ENCODE peak calls at places on chromosomes 3 and 15, in six cellular contexts. V is adrenal gland, X is K562, H is sigmoid colon, Y is uterus, I is IMR-90. T is an unnamed sample.
A peak's percentile ranks its signal among the peaks of the same experiment; 100 is the strongest.

GRCh38 chr15:101239724-101240136 is 12.1 kb downstream of the CHSY1 start:
- DNase-seq in V (no peak), X (no peak), H (no peak), Y (no peak), I (no peak), T (no peak)

GRCh38 chr15:25708391-25708790 is 154.7 kb downstream of the ATP10A start:
- DNase-seq in V (no peak), X (no peak), H (peak; percentile 34), Y (no peak), I (no peak), T (peak; percentile 25)

GRCh38 chr3:62361824-62362223 is 11.5 kb downstream of the FEZF2 start:
- DNase-seq in V (no peak), X (peak; percentile 15), H (no peak), Y (no peak), I (no peak), T (no peak)

GRCh38 chr15:48388017-48388936 is 57.0 kb downstream of the DUT start:
- DNase-seq in V (no peak), X (no peak), H (no peak), Y (no peak), I (peak; percentile 37), T (no peak)

GRCh38 chr3:154310840-154311239 is 13.4 kb downstream of the DHX36 start:
- DNase-seq in V (no peak), X (no peak), H (no peak), Y (no peak), I (peak; percentile 54), T (no peak)

GRCh38 chr15:71153823-71154524 is 38.7 kb downstream of the THSD4 start:
- DNase-seq in V (no peak), X (no peak), H (no peak), Y (no peak), I (no peak), T (no peak)

GRCh38 chr3:153221748-153222162 is 59.7 kb downstream of the RAP2B start:
- DNase-seq in V (peak; percentile 70), X (peak; percentile 32), H (peak; percentile 80), Y (peak; percentile 24), I (peak; percentile 99), T (peak; percentile 26)

GRCh38 chr3:11907667-11908660 is 61.3 kb upstream of the TAMM41 start:
- DNase-seq in V (no peak), X (no peak), H (no peak), Y (no peak), I (peak; percentile 13), T (no peak)

GRCh38 chr3:128217702-128218475 is 64.6 kb downstream of the EEFSEC start:
- DNase-seq in V (no peak), X (no peak), H (no peak), Y (no peak), I (peak; percentile 79), T (no peak)

GRCh38 chr3:42732829-42733459 is 30.3 kb upstream of the HHATL start:
- DNase-seq in V (no peak), X (peak; percentile 39), H (peak; percentile 44), Y (no peak), I (no peak), T (no peak)

GRCh38 chr15:42623951-42624350 is 48.5 kb downstream of the STARD9 start:
- DNase-seq in V (no peak), X (no peak), H (no peak), Y (no peak), I (no peak), T (no peak)

GRCh38 chr3:55698826-55699225 is 211.7 kb upstream of the WNT5A start:
- DNase-seq in V (no peak), X (no peak), H (no peak), Y (no peak), I (peak; percentile 68), T (no peak)

GRCh38 chr3:134381836-134382442 is 7.7 kb upstream of the AMOTL2 start:
- DNase-seq in V (no peak), X (no peak), H (peak; percentile 46), Y (no peak), I (no peak), T (peak; percentile 97)

GRCh38 chr3:139327231-139327630 is 16.6 kb upstream of the MRPS22 start:
- DNase-seq in V (no peak), X (no peak), H (no peak), Y (no peak), I (no peak), T (no peak)

GRCh38 chr3:32817195-32817560 is 619 bp upstream of the TRIM71 start:
- DNase-seq in V (no peak), X (no peak), H (no peak), Y (no peak), I (no peak), T (no peak)

GRCh38 chr3:171959532-171960044 is 79.8 kb upstream of the FNDC3B start:
- DNase-seq in V (no peak), X (no peak), H (no peak), Y (no peak), I (no peak), T (no peak)

GRCh38 chr15:74845581-74845980 is 2.6 kb upstream of the ULK3 start:
- DNase-seq in V (no peak), X (no peak), H (no peak), Y (no peak), I (no peak), T (no peak)

GRCh38 chr15:49151831-49152230 is 3.6 kb downstream of the COPS2 start:
- DNase-seq in V (no peak), X (no peak), H (no peak), Y (no peak), I (no peak), T (no peak)

GRCh38 chr3:190360228-190360627 is 27.7 kb upstream of the CLDN16 start:
- DNase-seq in V (no peak), X (no peak), H (no peak), Y (no peak), I (no peak), T (no peak)

GRCh38 chr3:32175607-32176197 is 62.8 kb upstream of the CMTM8 start:
- DNase-seq in V (peak; percentile 35), X (peak; percentile 80), H (no peak), Y (no peak), I (peak; percentile 55), T (no peak)

GRCh38 chr3:182413682-182414081 is 379.6 kb upstream of the ATP11B start:
- DNase-seq in V (no peak), X (no peak), H (no peak), Y (no peak), I (no peak), T (no peak)

GRCh38 chr15:39582286-39582976 is 1.6 kb downstream of the THBS1 start:
- DNase-seq in V (peak; percentile 43), X (no peak), H (peak; percentile 86), Y (peak; percentile 57), I (peak; percentile 73), T (no peak)

GRCh38 chr15:33104276-33104675 is 90.2 kb downstream of the FMN1 start:
- DNase-seq in V (no peak), X (no peak), H (no peak), Y (no peak), I (peak; percentile 92), T (no peak)

GRCh38 chr15:51224428-51224827 is 114.0 kb downstream of the CYP19A1 start:
- DNase-seq in V (no peak), X (no peak), H (no peak), Y (no peak), I (peak; percentile 25), T (no peak)

GRCh38 chr3:52232279-52233107 is 6.5 kb downstream of the TWF2 start:
- DNase-seq in V (no peak), X (no peak), H (no peak), Y (no peak), I (no peak), T (no peak)

GRCh38 chr3:134998855-134999254 is 203.8 kb downstream of the EPHB1 start:
- DNase-seq in V (no peak), X (no peak), H (no peak), Y (no peak), I (no peak), T (no peak)

GRCh38 chr15:89051875-89052274 is 36.4 kb upstream of the ABHD2 start:
- DNase-seq in V (no peak), X (no peak), H (no peak), Y (no peak), I (peak; percentile 98), T (no peak)

GRCh38 chr3:130516645-130517512 is at the start of gene COL6A6:
- DNase-seq in V (no peak), X (no peak), H (no peak), Y (no peak), I (no peak), T (no peak)

GRCh38 chr3:11944052-11944673 is 60.0 kb upstream of the SYN2 start:
- DNase-seq in V (peak; percentile 33), X (peak; percentile 69), H (no peak), Y (no peak), I (peak; percentile 10), T (no peak)

GRCh38 chr3:13618836-13619235 is 69.9 kb downstream of the FBLN2 start:
- DNase-seq in V (no peak), X (no peak), H (no peak), Y (no peak), I (no peak), T (no peak)

GRCh38 chr3:112260563-112260962 is 33.5 kb downstream of the SLC9C1 start:
- DNase-seq in V (no peak), X (no peak), H (no peak), Y (no peak), I (no peak), T (no peak)

GRCh38 chr3:186529204-186529999 is 14.8 kb downstream of the CRYGS start:
- DNase-seq in V (no peak), X (no peak), H (no peak), Y (no peak), I (no peak), T (no peak)

DNA sequence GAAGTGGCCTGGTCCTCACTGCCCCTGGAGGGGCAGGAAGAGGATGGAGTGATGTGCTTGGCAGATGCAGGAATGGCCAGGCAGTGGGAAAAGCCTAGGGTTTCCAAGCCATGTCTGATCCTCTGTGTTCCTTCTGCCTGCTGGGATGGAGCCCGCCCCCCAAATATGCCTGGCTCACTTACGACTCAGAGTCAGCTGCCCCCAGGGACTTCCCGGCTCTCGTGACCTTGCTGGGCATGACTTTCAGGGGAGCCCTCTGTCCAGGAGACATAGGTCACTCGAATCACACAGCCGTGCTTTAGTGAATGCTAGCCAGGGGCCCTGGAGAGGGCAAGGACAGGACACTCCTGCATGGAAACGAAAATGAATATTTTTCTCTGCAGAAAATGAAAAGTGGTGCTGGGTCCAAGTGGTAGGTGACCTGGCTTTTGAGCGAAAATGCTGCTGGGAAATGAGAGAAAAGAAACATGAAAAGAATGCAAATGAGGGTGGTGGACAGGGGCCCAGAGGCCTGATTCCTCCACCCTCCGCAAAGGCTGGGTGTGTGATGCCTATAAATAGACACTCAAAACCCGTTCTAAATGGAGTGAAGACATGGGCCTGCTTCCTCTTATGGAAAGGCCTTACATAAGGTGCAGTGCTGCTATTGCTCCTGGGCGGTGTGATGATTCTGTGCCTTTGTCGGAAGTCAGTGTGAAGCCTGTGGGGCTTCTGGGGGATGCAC is 107.4 kb downstream of the APBA2 start:
- DNase-seq in V (no peak), X (no peak), H (no peak), Y (no peak), I (no peak), T (no peak)
- H3K4me1 ChIP-seq in V (no peaks in the 10 kb centered on the region), X (peaks cover 19% of the 10 kb centered on the region), H (no peaks in the 10 kb centered on the region), Y (no peaks in the 10 kb centered on the region), I (peaks cover 8% of the 10 kb centered on the region), T (no peaks in the 10 kb centered on the region)

GRCh38 chr3:27483117-27484001 is 825 bp downstream of the SLC4A7 start:
- DNase-seq in V (peak; percentile 64), X (no peak), H (peak; percentile 85), Y (peak; percentile 56), I (peak; percentile 81), T (peak; percentile 40)
- TF ChIP-seq POLR2A in V (peak; percentile 45), X (no peak), H (no peak), Y (peak; percentile 17), I (peak; percentile 38), T (no peak)

GRCh38 chr15:67049351-67050044 is 15.9 kb upstream of the SMAD3 start:
- DNase-seq in V (peak; percentile 46), X (no peak), H (peak; percentile 46), Y (no peak), I (peak; percentile 92), T (no peak)
- TF ChIP-seq CTCF in V (no peak), X (no peak), H (no peak), Y (no peak), I (no peak), T (no peak)

GRCh38 chr3:126538966-126539365 is 15.0 kb downstream of the CHST13 start:
- DNase-seq in V (no peak), X (no peak), H (no peak), Y (no peak), I (no peak), T (no peak)
- H3K4me1 ChIP-seq in V (no peaks in the 10 kb centered on the region), X (peaks cover 23% of the 10 kb centered on the region), H (no peaks in the 10 kb centered on the region), Y (no peaks in the 10 kb centered on the region), I (peaks cover 6% of the 10 kb centered on the region), T (no peaks in the 10 kb centered on the region)

T was measured in breast epithelium.